ENCODE peak calls at places on chromosome 4, in six cellular contexts. One of them, this sample, is unnamed.

GRCh38 chr4:159446266-159446976 is 343.5 kb downstream of the RAPGEF2 start:
- DNase-seq in NCI-H1092 treated with DMSO at 0.1 percent for 48 hours: peak
- DNase-seq in ELR: peak
- DNase-seq in ureter: no peak
- DNase-seq in GM19239: peak
- DNase-seq in NCI-H2171 treated with DMSO at 0.1 percent for 48 hours: peak
- DNase-seq in this sample: no peak

GRCh38 chr4:3879681-3880594 is 113.8 kb downstream of the ADRA2C start:
- DNase-seq in NCI-H1092 treated with DMSO at 0.1 percent for 48 hours: no peak
- DNase-seq in ELR: no peak
- DNase-seq in ureter: peak
- DNase-seq in GM19239: no peak
- DNase-seq in NCI-H2171 treated with DMSO at 0.1 percent for 48 hours: no peak
- DNase-seq in this sample: no peak

GRCh38 chr4:6469898-6470501 is 2.4 kb downstream of the PPP2R2C start:
- DNase-seq in NCI-H1092 treated with DMSO at 0.1 percent for 48 hours: no peak
- DNase-seq in ELR: no peak
- DNase-seq in ureter: no peak
- DNase-seq in GM19239: no peak
- DNase-seq in NCI-H2171 treated with DMSO at 0.1 percent for 48 hours: no peak
- DNase-seq in this sample: no peak

GRCh38 chr4:110418641-110419040 is 57.3 kb upstream of the ENPEP start:
- DNase-seq in NCI-H1092 treated with DMSO at 0.1 percent for 48 hours: no peak
- DNase-seq in ELR: no peak
- DNase-seq in ureter: no peak
- DNase-seq in GM19239: no peak
- DNase-seq in NCI-H2171 treated with DMSO at 0.1 percent for 48 hours: no peak
- DNase-seq in this sample: no peak

GRCh38 chr4:169209388-169209883 is 61.3 kb downstream of the SH3RF1 start:
- DNase-seq in NCI-H1092 treated with DMSO at 0.1 percent for 48 hours: no peak
- DNase-seq in ELR: no peak
- DNase-seq in ureter: no peak
- DNase-seq in GM19239: no peak
- DNase-seq in NCI-H2171 treated with DMSO at 0.1 percent for 48 hours: no peak
- DNase-seq in this sample: no peak

GRCh38 chr4:2186133-2186864 is 55.6 kb downstream of the HAUS3 start:
- DNase-seq in NCI-H1092 treated with DMSO at 0.1 percent for 48 hours: peak
- DNase-seq in ELR: peak
- DNase-seq in ureter: no peak
- DNase-seq in GM19239: no peak
- DNase-seq in NCI-H2171 treated with DMSO at 0.1 percent for 48 hours: peak
- DNase-seq in this sample: no peak

GRCh38 chr4:10461091-10461849 is 4.0 kb upstream of the ZNF518B start:
- DNase-seq in NCI-H1092 treated with DMSO at 0.1 percent for 48 hours: peak
- DNase-seq in ELR: peak
- DNase-seq in ureter: no peak
- DNase-seq in GM19239: peak
- DNase-seq in NCI-H2171 treated with DMSO at 0.1 percent for 48 hours: peak
- DNase-seq in this sample: peak

GRCh38 chr4:163353054-163353453 is 9.4 kb downstream of the NPY5R start:
- DNase-seq in NCI-H1092 treated with DMSO at 0.1 percent for 48 hours: no peak
- DNase-seq in ELR: no peak
- DNase-seq in ureter: no peak
- DNase-seq in GM19239: no peak
- DNase-seq in NCI-H2171 treated with DMSO at 0.1 percent for 48 hours: no peak
- DNase-seq in this sample: no peak

GRCh38 chr4:122341906-122342305 is 36.9 kb upstream of the ADAD1 start:
- DNase-seq in NCI-H1092 treated with DMSO at 0.1 percent for 48 hours: no peak
- DNase-seq in ELR: peak
- DNase-seq in ureter: no peak
- DNase-seq in GM19239: no peak
- DNase-seq in NCI-H2171 treated with DMSO at 0.1 percent for 48 hours: no peak
- DNase-seq in this sample: no peak

GRCh38 chr4:73764513-73764912 is 24.1 kb downstream of the CXCL8 start:
- DNase-seq in NCI-H1092 treated with DMSO at 0.1 percent for 48 hours: no peak
- DNase-seq in ELR: peak
- DNase-seq in ureter: no peak
- DNase-seq in GM19239: no peak
- DNase-seq in NCI-H2171 treated with DMSO at 0.1 percent for 48 hours: no peak
- DNase-seq in this sample: no peak

GRCh38 chr4:186839122-186840037 is 115.7 kb upstream of the FAT1 start:
- DNase-seq in NCI-H1092 treated with DMSO at 0.1 percent for 48 hours: no peak
- DNase-seq in ELR: peak
- DNase-seq in ureter: no peak
- DNase-seq in GM19239: no peak
- DNase-seq in NCI-H2171 treated with DMSO at 0.1 percent for 48 hours: no peak
- DNase-seq in this sample: peak

This sample was measured in ovary.